ENCODE peak calls at places on chromosomes 3 and 15, in six cellular contexts. I, E, X, S, P and B are unnamed samples.

GRCh38 chr3:61927332-61927731 is 366.0 kb downstream of the PTPRG start:
- DNase-seq in I (peak; percentile 77), E (peak; percentile 65), X (peak; percentile 42), S (no peak), P (peak; percentile 68), B (no peak)

GRCh38 chr15:49270541-49271421 is 100.7 kb downstream of the GALK2 start:
- DNase-seq in I (no peak), E (no peak), X (no peak), S (no peak), P (peak; percentile 48), B (no peak)

GRCh38 chr3:156181509-156181908 is 61.1 kb downstream of the KCNAB1 start:
- DNase-seq in I (no peak), E (no peak), X (no peak), S (no peak), P (peak; percentile 56), B (no peak)

GRCh38 chr15:60383008-60383694 is 14.6 kb downstream of the ANXA2 start:
- DNase-seq in I (no peak), E (no peak), X (no peak), S (no peak), P (peak; percentile 0), B (no peak)

GRCh38 chr15:101440846-101441590 is 48.5 kb downstream of the PCSK6 start:
- DNase-seq in I (no peak), E (peak; percentile 43), X (no peak), S (no peak), P (no peak), B (no peak)

GRCh38 chr15:65423977-65424679 is 1.4 kb upstream of the IGDCC4 start:
- DNase-seq in I (no peak), E (no peak), X (no peak), S (no peak), P (no peak), B (no peak)

GRCh38 chr3:124221286-124221821 is 229.4 kb upstream of the ROPN1 start:
- DNase-seq in I (no peak), E (no peak), X (no peak), S (no peak), P (peak; percentile 4), B (no peak)

GRCh38 chr3:39137435-39137936 is 15.9 kb downstream of the CSRNP1 start:
- DNase-seq in I (no peak), E (no peak), X (no peak), S (no peak), P (no peak), B (no peak)

GRCh38 chr15:41233367-41233771 is 2.3 kb downstream of the CHP1 start:
- DNase-seq in I (no peak), E (no peak), X (no peak), S (no peak), P (peak; percentile 53), B (no peak)

GRCh38 chr3:21795152-21795837 is 44.3 kb upstream of the ZNF385D start:
- DNase-seq in I (peak; percentile 76), E (peak; percentile 59), X (no peak), S (no peak), P (no peak), B (no peak)

GRCh38 chr3:135920275-135920674 is 45.3 kb upstream of the PPP2R3A start:
- DNase-seq in I (no peak), E (no peak), X (no peak), S (no peak), P (no peak), B (no peak)

GRCh38 chr3:177437513-177438337 is 240.4 kb upstream of the TBL1XR1 start:
- DNase-seq in I (no peak), E (no peak), X (no peak), S (no peak), P (no peak), B (no peak)

GRCh38 chr3:160401301-160402095 is 2.0 kb downstream of the SMC4 start:
- DNase-seq in I (no peak), E (no peak), X (peak; percentile 25), S (no peak), P (peak; percentile 81), B (no peak)

GRCh38 chr3:184531580-184532290 is 29.9 kb upstream of the EPHB3 start:
- DNase-seq in I (no peak), E (no peak), X (no peak), S (no peak), P (no peak), B (no peak)

GRCh38 chr3:57161131-57161538 is 4.0 kb downstream of the IL17RD start:
- DNase-seq in I (no peak), E (peak; percentile 56), X (no peak), S (no peak), P (no peak), B (no peak)

GRCh38 chr15:91853968-91854943 is 748 bp downstream of the SLCO3A1 start:
- DNase-seq in I (peak; percentile 86), E (peak; percentile 88), X (peak; percentile 57), S (peak; percentile 42), P (no peak), B (peak; percentile 73)

GRCh38 chr3:148203263-148204010 is 494.3 kb upstream of the AGTR1 start:
- DNase-seq in I (no peak), E (peak; percentile 3), X (no peak), S (no peak), P (peak; percentile 2), B (no peak)

GRCh38 chr3:121769246-121769645 is 19.7 kb upstream of the GOLGB1 start:
- DNase-seq in I (no peak), E (no peak), X (no peak), S (no peak), P (no peak), B (no peak)

GRCh38 chr3:106534206-106534605 is 665.4 kb upstream of the CBLB start:
- DNase-seq in I (no peak), E (no peak), X (peak; percentile 8), S (no peak), P (peak; percentile 84), B (no peak)

GRCh38 chr3:160677459-160677901 is 520 bp downstream of the ARL14 start:
- DNase-seq in I (no peak), E (no peak), X (peak; percentile 37), S (no peak), P (peak; percentile 29), B (no peak)

GRCh38 chr15:96626936-96627577 is 296.6 kb downstream of the NR2F2 start:
- DNase-seq in I (no peak), E (no peak), X (no peak), S (no peak), P (no peak), B (peak; percentile 44)
- H3K27ac ChIP-seq in I (peak overlapping the region; percentile 12), E (no peak overlapping the region), X (no peak overlapping the region), S (no peak overlapping the region), P (no peak overlapping the region), B (no peak overlapping the region)

GRCh38 chr15:68315035-68315434 is 37.5 kb downstream of the FEM1B start:
- DNase-seq in I (no peak), E (peak; percentile 2), X (no peak), S (no peak), P (no peak), B (no peak)
- H3K27ac ChIP-seq in I (no peak overlapping the region), E (no peak overlapping the region), X (no peak overlapping the region), S (no peak overlapping the region), P (no peak overlapping the region), B (no peak overlapping the region)

GRCh38 chr15:84855032-84855645 is 29.3 kb upstream of the SLC28A1 start:
- DNase-seq in I (no peak), E (no peak), X (no peak), S (no peak), P (no peak), B (no peak)
- H3K27ac ChIP-seq in I (peak overlapping the region; percentile 74), E (no peak overlapping the region), X (no peak overlapping the region), S (no peak overlapping the region), P (no peak overlapping the region), B (no peak overlapping the region)

GRCh38 chr3:196180346-196180745 is 30.9 kb downstream of the ZDHHC19 start:
- DNase-seq in I (no peak), E (no peak), X (no peak), S (no peak), P (no peak), B (peak; percentile 8)

GRCh38 chr3:196181127-196181546 is 30.1 kb downstream of the ZDHHC19 start:
- DNase-seq in I (no peak), E (peak; percentile 8), X (no peak), S (no peak), P (no peak), B (no peak)

GRCh38 chr3:196178993-196179379 is 32.2 kb downstream of the ZDHHC19 start:
- DNase-seq in I (no peak), E (no peak), X (no peak), S (no peak), P (no peak), B (no peak)

GRCh38 chr3:196177967-196178366 is 33.2 kb downstream of the ZDHHC19 start:
- DNase-seq in I (no peak), E (peak; percentile 12), X (peak; percentile 71), S (no peak), P (no peak), B (no peak)

DNA sequence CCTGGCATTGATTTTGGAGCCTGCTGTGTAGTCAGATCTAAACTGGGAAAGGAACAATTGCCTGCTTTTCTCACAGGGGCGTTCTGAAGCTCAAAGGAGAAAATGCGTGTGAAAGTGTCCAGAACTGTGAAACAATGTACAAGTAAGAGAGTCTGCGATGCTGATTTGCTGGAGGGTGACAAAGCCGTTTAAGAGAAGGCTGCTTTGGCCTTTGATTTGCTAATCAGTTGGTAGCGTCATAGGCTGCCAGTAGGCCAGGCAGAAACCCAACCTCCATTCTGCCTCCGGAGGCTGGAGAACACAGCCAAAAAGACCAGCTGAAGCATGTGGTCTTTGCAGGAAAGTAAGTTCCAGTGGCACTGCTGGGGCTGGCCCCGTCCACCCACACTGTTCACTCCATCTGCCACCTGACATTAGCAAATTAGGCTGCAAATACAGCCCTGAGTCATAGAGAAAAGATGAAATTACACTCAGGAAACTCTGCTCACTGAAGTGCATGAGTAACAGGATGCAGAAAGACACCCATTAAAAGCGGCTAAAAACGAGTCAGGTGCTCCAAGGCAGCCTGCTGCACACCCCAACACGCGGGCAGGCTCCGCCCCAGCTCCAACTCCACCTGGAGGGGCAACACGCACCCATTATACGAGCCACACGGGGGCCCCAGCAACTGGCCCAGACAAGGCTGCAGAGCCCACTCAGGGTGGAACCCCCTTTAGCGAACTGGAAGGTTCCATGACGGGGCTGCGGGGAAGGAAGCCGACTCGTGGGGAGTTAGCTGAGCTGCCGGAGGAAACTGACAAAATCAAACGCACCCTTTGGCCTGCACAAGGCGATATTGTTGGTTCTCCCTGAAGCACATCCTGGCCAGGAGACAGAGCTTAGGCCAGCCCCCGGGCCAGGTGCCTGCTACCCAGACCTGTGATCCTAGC is 31.6 kb downstream of the ZDHHC19 start:
- DNase-seq in I (no peak), E (peak; percentile 36), X (peak; percentile 52), S (peak; percentile 74), P (no peak), B (no peak)
- H3K27ac ChIP-seq in I (no peak overlapping the region), E (no peak overlapping the region), X (peak overlapping the region; percentile 84), S (peak overlapping the region; percentile 96), P (no peak overlapping the region), B (peak overlapping the region; percentile 60)

GRCh38 chr3:54426431-54426830 is 304.1 kb downstream of the CACNA2D3 start:
- DNase-seq in I (no peak), E (no peak), X (no peak), S (no peak), P (no peak), B (no peak)
- H3K27ac ChIP-seq in I (no peak overlapping the region), E (no peak overlapping the region), X (no peak overlapping the region), S (no peak overlapping the region), P (no peak overlapping the region), B (no peak overlapping the region)

DNA sequence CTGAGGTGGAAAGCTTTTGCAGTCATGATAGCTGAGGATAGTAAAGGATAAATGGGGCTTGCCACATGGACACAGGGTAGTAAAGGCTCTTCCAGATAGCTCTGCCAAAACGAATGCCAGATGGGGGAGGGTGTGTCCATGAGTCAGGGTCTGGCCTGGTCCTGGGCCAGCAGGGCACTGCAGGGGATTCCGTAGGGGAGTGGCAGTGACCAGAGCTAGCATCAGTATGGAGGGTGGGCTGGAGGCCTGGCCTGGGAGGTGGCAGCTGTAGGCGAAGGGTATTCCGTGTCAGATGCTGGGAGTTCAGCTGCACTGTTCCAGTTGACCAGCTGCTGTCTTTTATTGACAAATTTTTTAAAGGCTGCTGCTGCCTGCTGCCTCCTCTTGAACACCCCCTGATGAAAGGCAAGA is 23.6 kb downstream of the TSEN2 start:
- DNase-seq in I (no peak), E (peak; percentile 56), X (no peak), S (no peak), P (peak; percentile 37), B (no peak)
- H3K27ac ChIP-seq in I (no peak overlapping the region), E (peak overlapping the region; percentile 87), X (peak overlapping the region; percentile 50), S (no peak overlapping the region), P (peak overlapping the region; percentile 77), B (peak overlapping the region; percentile 47)